ENCODE peak calls at places on chromosome 19, in ten cellular contexts. F is RWPE2; M is cardiac muscle cell; O is upper lobe of right lung; V is mesenchymal stem cell; L is small intestine; P is fibroblast of lung; H is gastrocnemius medialis; W is CD8-positive, alpha-beta memory T cell; A is psoas muscle. Z is an unnamed sample. For H3K27me3, the result is how much of the 10 kb centered on the place peaks cover.

GRCh38 chr19:15091918-15092753 is 10.1 kb downstream of the OR1I1 start:
- DNase-seq in F (no peak), L (peak), A (no peak), V (peak), O (no peak), M (peak), P (peak), W (peak), H (no peak), Z (no peak)

GRCh38 chr19:42412223-42412622 is 15.0 kb downstream of the LIPE start:
- DNase-seq in A (peak), M (no peak), W (no peak), L (peak), F (no peak), V (no peak), O (no peak), P (no peak), H (no peak), Z (no peak)

GRCh38 chr19:33797821-33798633 is 1.4 kb downstream of the KCTD15 start:
- DNase-seq in P (peak), O (no peak), M (peak), W (no peak), V (peak), A (peak), F (no peak), L (peak), H (no peak), Z (no peak)

GRCh38 chr19:49056101-49056901 is 1.2 kb downstream of the CGB7 start:
- DNase-seq in F (peak), W (peak), M (peak), O (peak), V (peak), L (peak), P (peak), H (no peak), A (peak), Z (peak)

GRCh38 chr19:20233105-20233504 is 66.1 kb downstream of the ZNF486 start:
- DNase-seq in F (no peak), M (no peak), P (no peak), A (no peak), H (no peak), W (no peak), O (no peak), L (no peak), V (no peak), Z (no peak)

GRCh38 chr19:42216653-42217521 is 590 bp downstream of the DEDD2 start:
- DNase-seq in P (peak), L (peak), W (peak), A (peak), O (peak), M (peak), H (no peak), F (no peak), V (peak), Z (peak)

GRCh38 chr19:19033176-19033425 is 216 bp downstream of the SUGP2 start:
- DNase-seq in A (no peak), H (no peak), P (no peak), O (no peak), F (no peak), L (no peak), W (no peak), M (no peak), V (no peak), Z (no peak)

GRCh38 chr19:55484571-55485438 is at the start of gene NAT14:
- DNase-seq in H (no peak), P (peak), L (no peak), O (peak), V (peak), A (peak), W (peak), F (peak), M (peak), Z (peak)

GRCh38 chr19:7968796-7969559 is 25.5 kb upstream of the TIMM44 start:
- DNase-seq in O (no peak), W (no peak), P (peak), A (peak), F (no peak), H (no peak), M (no peak), L (no peak), V (no peak), Z (no peak)

GRCh38 chr19:751501-752341 is 809 bp downstream of the MISP start:
- DNase-seq in P (peak), A (no peak), V (peak), L (peak), F (no peak), M (peak), H (no peak), O (no peak), W (no peak), Z (peak)

GRCh38 chr19:8577247-8577646 is at the start of gene MYO1F:
- DNase-seq in P (no peak), O (peak), A (peak), F (no peak), W (no peak), M (no peak), H (no peak), L (no peak), V (no peak), Z (no peak)

GRCh38 chr19:48991823-48992570 is 1.1 kb downstream of the GYS1 start:
- DNase-seq in L (peak), F (no peak), P (peak), M (peak), A (peak), W (no peak), H (peak), O (no peak), V (peak), Z (peak)

GRCh38 chr19:39496063-39496462 is 2.7 kb upstream of the DLL3 start:
- DNase-seq in P (no peak), A (no peak), V (no peak), M (no peak), H (no peak), L (no peak), O (no peak), F (no peak), W (no peak), Z (no peak)

GRCh38 chr19:40270362-40271089 is 14.6 kb downstream of the AKT2 start:
- DNase-seq in P (no peak), H (no peak), A (no peak), O (no peak), V (no peak), W (no peak), F (no peak), L (no peak), M (no peak), Z (no peak)

GRCh38 chr19:55486971-55487883 is 1.0 kb upstream of the SSC5D start:
- DNase-seq in O (no peak), P (peak), H (no peak), A (peak), W (no peak), M (peak), L (no peak), F (peak), V (peak), Z (no peak)

GRCh38 chr19:31715249-31715944 is 366.2 kb upstream of the TSHZ3 start:
- DNase-seq in V (peak), M (peak), O (no peak), A (no peak), P (peak), W (no peak), H (no peak), L (no peak), F (no peak), Z (no peak)

GRCh38 chr19:19160489-19161035 is 9.5 kb downstream of the MEF2B start:
- DNase-seq in H (no peak), F (no peak), A (no peak), L (no peak), V (no peak), W (no peak), O (no peak), P (no peak), M (no peak), Z (no peak)

GRCh38 chr19:3348042-3348441 is 18.3 kb upstream of the NFIC start:
- DNase-seq in H (no peak), W (no peak), V (no peak), M (no peak), L (no peak), P (no peak), F (no peak), A (no peak), O (no peak), Z (no peak)

GRCh38 chr19:39032164-39032918 is at the start of gene FBXO27:
- DNase-seq in A (no peak), F (peak), P (no peak), L (peak), W (no peak), V (no peak), H (no peak), M (peak), O (peak), Z (peak)

GRCh38 chr19:49244256-49244655 is 80.7 kb downstream of the SLC6A16 start:
- DNase-seq in O (no peak), H (no peak), A (no peak), M (no peak), W (no peak), P (no peak), L (no peak), F (no peak), V (no peak), Z (no peak)

GRCh38 chr19:8922591-8922990 is 87.6 kb downstream of the MUC16 start:
- DNase-seq in O (no peak), L (no peak), A (no peak), W (no peak), H (no peak), P (no peak), F (no peak), V (no peak), M (no peak), Z (no peak)

GRCh38 chr19:31451686-31452325 is 102.6 kb upstream of the TSHZ3 start:
- DNase-seq in P (no peak), W (no peak), V (no peak), A (no peak), H (no peak), O (no peak), L (no peak), M (peak), F (no peak), Z (no peak)

GRCh38 chr19:39430675-39431593 is 4.8 kb downstream of the RPS16 start:
- DNase-seq in W (no peak), P (peak), H (no peak), M (peak), L (peak), F (no peak), O (peak), V (peak), A (no peak), Z (peak)

GRCh38 chr19:47158367-47158791 is 27.7 kb downstream of the SAE1 start:
- DNase-seq in A (no peak), L (no peak), M (no peak), H (no peak), W (no peak), V (no peak), F (no peak), P (no peak), O (no peak), Z (no peak)

GRCh38 chr19:10552596-10553053 is 8.9 kb downstream of the ATG4D start:
- DNase-seq in P (peak), M (peak), F (no peak), V (peak), W (no peak), L (peak), A (no peak), H (no peak), O (no peak), Z (peak)

GRCh38 chr19:14695471-14695870 is 5.6 kb downstream of the ZNF333 start:
- DNase-seq in H (no peak), W (no peak), P (no peak), V (no peak), L (no peak), F (no peak), M (no peak), O (no peak), A (no peak), Z (no peak)

GRCh38 chr19:543912-544608 is at the start of gene GZMM:
- DNase-seq in V (no peak), F (no peak), W (peak), A (no peak), H (no peak), M (no peak), L (peak), O (no peak), P (no peak), Z (no peak)

GRCh38 chr19:49924004-49924880 is 4.8 kb upstream of the ATF5 start:
- DNase-seq in A (peak), F (no peak), M (no peak), O (no peak), W (no peak), V (no peak), P (peak), L (no peak), H (peak), Z (no peak)

GRCh38 chr19:42386974-42387707 is 3.0 kb downstream of the CNFN start:
- DNase-seq in P (peak), L (peak), W (peak), V (peak), F (no peak), M (peak), A (peak), H (no peak), O (peak), Z (peak)

GRCh38 chr19:30968210-30968609 is 381.0 kb downstream of the TSHZ3 start:
- DNase-seq in F (no peak), L (no peak), M (no peak), A (no peak), O (no peak), V (no peak), P (no peak), W (no peak), H (no peak), Z (peak)

GRCh38 chr19:34391813-34392212 is 12.4 kb upstream of the PDCD2L start:
- DNase-seq in V (no peak), W (no peak), M (no peak), A (no peak), F (no peak), L (no peak), H (no peak), P (no peak), O (no peak), Z (no peak)

GRCh38 chr19:47813304-47813994 is 8.3 kb upstream of the CRX start:
- DNase-seq in A (peak), P (peak), L (peak), M (peak), H (no peak), O (peak), F (no peak), W (peak), V (peak), Z (peak)

GRCh38 chr19:7912697-7913564 is 1.7 kb upstream of the TGFBR3L start:
- DNase-seq in L (no peak), O (peak), M (no peak), P (no peak), A (peak), W (no peak), H (no peak), F (no peak), V (no peak), Z (no peak)

GRCh38 chr19:45151821-45152503 is 8.8 kb downstream of the NKPD1 start:
- DNase-seq in H (no peak), P (no peak), A (no peak), F (no peak), W (no peak), L (no peak), O (no peak), V (no peak), M (no peak), Z (no peak)

GRCh38 chr19:13005861-13006370 is 10.6 kb downstream of the NFIX start:
- DNase-seq in L (no peak), O (no peak), H (no peak), P (no peak), V (no peak), M (no peak), F (no peak), A (no peak), W (no peak), Z (no peak)
- H3K27me3 ChIP-seq in L (under half), O (under half), H (under half), P (under half), V (half or more), M (half or more), F (under half), A (under half), W (under half), Z (under half)

GRCh38 chr19:17556995-17557394 is 1.5 kb downstream of the COLGALT1 start:
- DNase-seq in W (no peak), H (no peak), V (no peak), M (no peak), O (no peak), F (no peak), A (no peak), L (no peak), P (no peak), Z (no peak)

GRCh38 chr19:17555929-17556813 is 722 bp downstream of the COLGALT1 start:
- DNase-seq in H (peak), L (peak), P (peak), O (peak), W (no peak), A (peak), V (peak), M (peak), F (no peak), Z (peak)

GRCh38 chr19:17555480-17555928 is at the start of gene COLGALT1:
- DNase-seq in M (peak), H (peak), P (peak), F (peak), V (peak), L (peak), W (peak), O (peak), A (peak), Z (peak)

GRCh38 chr19:17554968-17555479 is 425 bp upstream of the COLGALT1 start:
- DNase-seq in V (no peak), A (no peak), P (no peak), O (no peak), L (no peak), F (no peak), W (no peak), M (no peak), H (no peak), Z (no peak)

GRCh38 chr19:17557461-17557860 is 2.0 kb downstream of the COLGALT1 start:
- DNase-seq in O (no peak), V (no peak), L (no peak), P (no peak), M (no peak), A (no peak), W (no peak), F (no peak), H (no peak), Z (no peak)
- H3K27me3 ChIP-seq in O (under half), V (under half), L (under half), P (under half), M (under half), A (under half), W (under half), F (under half), H (under half), Z (under half)

DNA sequence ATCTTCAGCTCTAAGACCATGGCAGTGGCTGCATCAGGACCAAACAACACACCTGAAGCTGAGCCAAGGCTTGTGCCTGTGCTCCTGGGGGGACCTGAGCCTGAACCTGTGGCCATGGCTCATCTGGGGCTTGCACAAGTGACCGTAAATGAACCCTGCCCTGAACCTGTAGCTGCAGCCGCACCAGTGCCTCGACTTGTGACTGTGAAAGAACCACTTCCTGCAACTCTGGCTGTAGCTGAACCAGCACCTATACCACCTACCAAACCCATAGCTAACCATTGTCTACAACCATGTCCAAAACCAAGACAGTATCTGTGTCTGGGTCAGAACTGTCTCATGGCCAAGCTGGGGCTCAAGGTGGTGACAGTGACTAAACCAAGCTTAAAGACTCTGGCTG is 28.2 kb upstream of the SDHAF1 start:
- DNase-seq in A (no peak), L (no peak), W (no peak), H (no peak), V (no peak), P (no peak), O (no peak), F (no peak), M (no peak), Z (no peak)
- H3K27me3 ChIP-seq in A (under half), L (under half), W (under half), H (under half), V (under half), P (under half), O (under half), F (under half), M (under half), Z (under half)

DNA sequence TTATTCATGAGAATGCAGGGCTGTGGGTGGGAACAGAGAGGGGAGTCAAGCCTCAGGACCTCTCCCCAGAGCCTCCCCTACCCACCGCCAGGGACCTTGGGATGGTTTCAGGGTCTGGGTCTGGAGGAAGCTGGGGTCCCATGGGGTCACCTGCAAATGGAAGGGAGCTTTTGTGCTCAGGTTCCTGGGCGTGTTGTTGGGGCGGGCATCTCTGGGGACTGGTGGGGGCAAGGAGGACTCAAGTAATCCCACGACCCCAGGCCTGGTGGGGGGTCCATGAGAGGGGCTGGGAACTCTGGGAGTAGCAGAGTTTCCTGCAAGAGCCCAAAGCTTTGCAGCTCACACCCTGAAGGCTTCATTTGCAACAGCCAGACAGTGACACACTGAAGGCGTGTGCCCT is 60.2 kb downstream of the UNC13A start:
- DNase-seq in M (no peak), F (no peak), P (no peak), H (no peak), O (no peak), A (peak), V (no peak), W (no peak), L (no peak), Z (no peak)
- H3K27me3 ChIP-seq in M (under half), F (under half), P (under half), H (under half), O (under half), A (under half), V (under half), W (under half), L (under half), Z (under half)

GRCh38 chr19:5501907-5502306 is 46.7 kb downstream of the ZNRF4 start:
- DNase-seq in O (no peak), M (no peak), L (no peak), H (no peak), W (no peak), V (no peak), A (no peak), P (no peak), F (no peak), Z (no peak)

GRCh38 chr19:5507056-5507624 is 51.9 kb downstream of the ZNRF4 start:
- DNase-seq in W (no peak), M (no peak), O (no peak), V (no peak), H (no peak), A (peak), F (no peak), L (no peak), P (no peak), Z (no peak)

GRCh38 chr19:5498817-5499535 is 43.8 kb downstream of the ZNRF4 start:
- DNase-seq in H (no peak), W (no peak), M (no peak), V (no peak), A (no peak), L (no peak), F (no peak), O (no peak), P (no peak), Z (no peak)

GRCh38 chr19:5504115-5504514 is 48.9 kb downstream of the ZNRF4 start:
- DNase-seq in O (no peak), V (no peak), M (no peak), A (no peak), P (no peak), L (no peak), H (no peak), W (no peak), F (no peak), Z (no peak)

DNA sequence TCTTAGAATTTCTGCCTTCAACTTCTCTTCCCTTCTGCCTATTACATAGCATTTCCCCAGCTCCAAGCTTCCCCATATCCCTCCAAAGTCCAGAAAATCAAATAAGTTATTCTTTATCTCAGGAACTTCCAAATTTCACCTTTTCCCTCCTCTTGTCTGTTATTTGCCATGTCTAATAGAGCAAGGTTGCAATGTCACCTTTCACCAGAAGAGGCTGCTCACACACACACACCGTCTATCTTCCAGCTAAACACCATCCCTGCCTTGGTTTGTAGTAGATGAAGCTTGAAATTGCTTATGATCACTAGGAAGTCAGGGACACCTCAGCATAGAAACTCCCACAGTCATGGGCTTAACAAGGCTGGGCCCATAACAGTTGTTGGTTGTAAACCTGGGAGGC is 48.4 kb downstream of the ZNRF4 start:
- DNase-seq in P (no peak), O (no peak), L (no peak), W (no peak), V (no peak), M (no peak), A (no peak), F (no peak), H (no peak), Z (no peak)
- H3K27me3 ChIP-seq in P (under half), O (under half), L (under half), W (under half), V (under half), M (under half), A (under half), F (under half), H (under half), Z (under half)

DNA sequence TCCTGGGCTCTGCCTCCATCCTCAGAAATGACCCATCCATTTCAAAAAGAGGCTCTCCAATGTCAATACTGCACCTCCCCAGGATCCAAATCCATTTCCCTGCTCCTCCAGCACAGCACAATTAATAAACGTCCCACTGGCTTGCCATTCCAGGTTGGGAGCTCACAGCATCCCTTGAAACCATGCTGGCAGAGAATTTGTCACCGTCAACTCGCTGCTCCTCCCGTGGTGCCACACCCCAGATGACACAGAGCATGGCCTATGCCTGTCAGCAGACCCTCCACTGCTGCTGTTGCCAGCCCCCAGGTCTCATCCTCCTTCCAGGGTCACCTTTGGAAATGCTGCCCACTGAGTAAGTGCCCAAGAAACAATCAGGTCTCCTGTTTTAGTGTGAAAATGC is 53.0 kb upstream of the UQCRFS1 start:
- DNase-seq in M (no peak), P (no peak), L (no peak), H (no peak), F (no peak), O (peak), A (no peak), W (no peak), V (no peak), Z (no peak)
- H3K27me3 ChIP-seq in M (under half), P (under half), L (under half), H (under half), F (under half), O (under half), A (under half), W (under half), V (under half), Z (under half)

Z was measured in Caco-2.